ENCODE peak calls at places on chromosomes 6 and 20, in eight cellular contexts. C, D, L, B, Q, O, A and J are unnamed samples.

GRCh38 chr20:4064118-4064962 is 49.0 kb upstream of the RNF24 start:
- DNase-seq in C (peak), D (peak), L (no peak), B (peak), Q (peak), O (peak), A (no peak), J (peak)

GRCh38 chr20:37357481-37358365 is 11.8 kb downstream of the SRC start:
- DNase-seq in C (no peak), D (no peak), L (peak), B (no peak), Q (no peak), O (no peak), A (no peak), J (no peak)

GRCh38 chr20:10715035-10715434 is 41.2 kb upstream of the JAG1 start:
- DNase-seq in C (peak), D (no peak), L (no peak), B (peak), Q (peak), O (no peak), A (no peak), J (peak)

GRCh38 chr6:73675466-73676098 is 20.4 kb upstream of the CD109 start:
- DNase-seq in C (peak), D (peak), L (peak), B (peak), Q (peak), O (peak), A (peak), J (peak)

GRCh38 chr6:37049990-37050853 is 44.8 kb downstream of the FGD2 start:
- DNase-seq in C (no peak), D (peak), L (peak), B (no peak), Q (no peak), O (no peak), A (peak), J (no peak)

GRCh38 chr6:129292836-129293235 is 409.9 kb downstream of the LAMA2 start:
- DNase-seq in C (no peak), D (no peak), L (no peak), B (no peak), Q (no peak), O (no peak), A (no peak), J (no peak)

GRCh38 chr6:24899647-24900325 is 36.0 kb downstream of the RIPOR2 start:
- DNase-seq in C (no peak), D (no peak), L (no peak), B (no peak), Q (no peak), O (no peak), A (no peak), J (no peak)

GRCh38 chr20:34165246-34165645 is 53.2 kb upstream of the EIF2S2 start:
- DNase-seq in C (no peak), D (no peak), L (no peak), B (no peak), Q (no peak), O (no peak), A (no peak), J (no peak)

GRCh38 chr6:40036186-40036585 is 101.9 kb upstream of the MOCS1 start:
- DNase-seq in C (no peak), D (no peak), L (no peak), B (no peak), Q (no peak), O (no peak), A (no peak), J (no peak)

GRCh38 chr6:45965007-45965406 is 50.7 kb downstream of the CLIC5 start:
- DNase-seq in C (no peak), D (no peak), L (no peak), B (peak), Q (no peak), O (no peak), A (no peak), J (no peak)

GRCh38 chr20:46108435-46108841 is 9.7 kb upstream of the CD40 start:
- DNase-seq in C (no peak), D (no peak), L (peak), B (no peak), Q (no peak), O (no peak), A (no peak), J (no peak)

GRCh38 chr6:38220069-38220723 is 400.7 kb downstream of the ZFAND3 start:
- DNase-seq in C (no peak), D (no peak), L (no peak), B (peak), Q (no peak), O (no peak), A (no peak), J (no peak)

GRCh38 chr6:112912351-112913101 is 565.4 kb downstream of the RFPL4B start:
- DNase-seq in C (peak), D (no peak), L (no peak), B (no peak), Q (no peak), O (no peak), A (no peak), J (no peak)

GRCh38 chr20:36336838-36337478 is 30.8 kb downstream of the DLGAP4 start:
- DNase-seq in C (no peak), D (no peak), L (peak), B (no peak), Q (no peak), O (no peak), A (no peak), J (no peak)

GRCh38 chr6:28743271-28743789 is 180.5 kb downstream of the TRIM27 start:
- DNase-seq in C (no peak), D (no peak), L (no peak), B (peak), Q (no peak), O (no peak), A (no peak), J (no peak)

GRCh38 chr20:59688999-59689398 is 84.7 kb downstream of the PHACTR3 start:
- DNase-seq in C (no peak), D (no peak), L (no peak), B (no peak), Q (no peak), O (no peak), A (no peak), J (no peak)

GRCh38 chr6:75144396-75144795 is 61.5 kb downstream of the COL12A1 start:
- DNase-seq in C (no peak), D (no peak), L (no peak), B (no peak), Q (no peak), O (no peak), A (no peak), J (no peak)

GRCh38 chr6:149846321-149846720 is 17.8 kb downstream of the LRP11 start:
- DNase-seq in C (peak), D (no peak), L (no peak), B (peak), Q (peak), O (peak), A (no peak), J (peak)

GRCh38 chr6:152775441-152775840 is 24.8 kb downstream of the VIP start:
- DNase-seq in C (no peak), D (no peak), L (no peak), B (no peak), Q (no peak), O (no peak), A (no peak), J (no peak)

GRCh38 chr20:57892471-57892870 is 182.7 kb upstream of the PMEPA1 start:
- DNase-seq in C (no peak), D (no peak), L (no peak), B (no peak), Q (no peak), O (no peak), A (no peak), J (no peak)

GRCh38 chr6:169803291-169803811 is 51.9 kb downstream of the ERMARD start:
- DNase-seq in C (no peak), D (no peak), L (no peak), B (no peak), Q (no peak), O (no peak), A (no peak), J (no peak)

GRCh38 chr6:113833537-113833936 is 23.6 kb upstream of the MARCKS start:
- DNase-seq in C (peak), D (no peak), L (no peak), B (peak), Q (peak), O (no peak), A (no peak), J (peak)

GRCh38 chr6:37741757-37742400 is 44.2 kb upstream of the MDGA1 start:
- DNase-seq in C (no peak), D (no peak), L (no peak), B (no peak), Q (no peak), O (peak), A (no peak), J (no peak)

GRCh38 chr6:132713355-132714134 is at the start of gene VNN1:
- DNase-seq in C (no peak), D (no peak), L (peak), B (no peak), Q (peak), O (no peak), A (no peak), J (no peak)

GRCh38 chr6:46217671-46218131 is 46.9 kb upstream of the ENPP5 start:
- DNase-seq in C (peak), D (no peak), L (peak), B (no peak), Q (no peak), O (no peak), A (no peak), J (no peak)

GRCh38 chr20:32599783-32600340 is 14.7 kb upstream of the NOL4L start:
- DNase-seq in C (no peak), D (no peak), L (no peak), B (no peak), Q (peak), O (no peak), A (no peak), J (no peak)

GRCh38 chr6:139062921-139063320 is 34.4 kb downstream of the ABRACL start:
- DNase-seq in C (peak), D (no peak), L (no peak), B (no peak), Q (no peak), O (no peak), A (no peak), J (no peak)

GRCh38 chr6:145603424-145603833 is 131.9 kb downstream of the EPM2A start:
- DNase-seq in C (no peak), D (no peak), L (no peak), B (no peak), Q (no peak), O (no peak), A (no peak), J (no peak)

GRCh38 chr6:26322645-26323482 is 42.1 kb upstream of the BTN3A2 start:
- DNase-seq in C (peak), D (no peak), L (no peak), B (peak), Q (peak), O (peak), A (no peak), J (no peak)

GRCh38 chr6:84599991-84600390 is 164.4 kb downstream of the TBX18 start:
- DNase-seq in C (no peak), D (no peak), L (no peak), B (no peak), Q (no peak), O (no peak), A (no peak), J (no peak)

GRCh38 chr20:24768977-24769675 is 179.9 kb upstream of the CST7 start:
- DNase-seq in C (no peak), D (no peak), L (no peak), B (no peak), Q (no peak), O (no peak), A (peak), J (no peak)

GRCh38 chr20:46357030-46357514 is 48.8 kb upstream of the CDH22 start:
- DNase-seq in C (no peak), D (no peak), L (no peak), B (no peak), Q (no peak), O (no peak), A (no peak), J (no peak)

GRCh38 chr6:19354181-19354580 is 483.0 kb upstream of the ID4 start:
- DNase-seq in C (no peak), D (no peak), L (no peak), B (no peak), Q (no peak), O (no peak), A (no peak), J (no peak)

GRCh38 chr6:36659271-36659670 is 19.2 kb upstream of the CDKN1A start:
- DNase-seq in C (peak), D (no peak), L (no peak), B (peak), Q (peak), O (no peak), A (no peak), J (peak)

GRCh38 chr6:42751055-42751454 is 5.2 kb upstream of the TBCC start:
- DNase-seq in C (no peak), D (no peak), L (no peak), B (no peak), Q (no peak), O (no peak), A (no peak), J (no peak)

DNA sequence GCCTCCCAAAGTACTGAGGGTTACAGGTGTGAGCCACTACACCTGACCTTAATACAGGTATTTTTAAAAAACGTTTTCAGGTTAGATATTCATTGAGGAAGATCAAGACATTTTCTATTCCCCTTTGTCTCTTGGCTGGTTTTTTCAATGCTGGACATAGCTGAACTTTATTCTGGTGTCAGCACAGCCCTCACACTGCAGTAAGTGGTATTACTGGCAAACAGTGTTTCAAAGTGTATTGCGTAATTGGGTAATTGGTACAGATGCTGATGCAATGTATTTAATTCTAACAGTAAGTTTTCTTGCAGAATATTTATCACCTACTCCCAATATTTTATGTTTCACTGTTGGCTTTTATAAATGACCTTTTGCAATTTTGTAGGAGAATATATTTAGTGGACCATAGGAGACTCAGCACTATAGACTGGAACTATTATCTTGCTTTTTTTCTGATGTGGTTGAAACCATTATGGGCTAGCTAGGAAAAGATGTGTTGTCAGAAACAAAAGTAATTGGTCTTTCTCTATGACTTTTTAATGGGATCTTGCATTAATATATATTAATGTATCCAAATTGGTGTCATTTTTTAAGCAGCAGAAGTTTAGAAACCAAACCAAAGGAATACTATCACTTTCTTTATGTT is 287.6 kb upstream of the SOX4 start:
- DNase-seq in C (peak), D (no peak), L (no peak), B (peak), Q (peak), O (peak), A (no peak), J (peak)
- TF ChIP-seq CTCF in C (peak), D (no peak), L (no peak), B (no peak), Q (no peak), O (peak), A (no peak), J (no peak)

GRCh38 chr6:14265049-14266021 is 147.8 kb downstream of the CD83 start:
- DNase-seq in C (no peak), D (no peak), L (no peak), B (no peak), Q (no peak), O (no peak), A (no peak), J (no peak)
- TF ChIP-seq CTCF in C (no peak), D (no peak), L (no peak), B (no peak), Q (no peak), O (no peak), A (no peak), J (no peak)

DNA sequence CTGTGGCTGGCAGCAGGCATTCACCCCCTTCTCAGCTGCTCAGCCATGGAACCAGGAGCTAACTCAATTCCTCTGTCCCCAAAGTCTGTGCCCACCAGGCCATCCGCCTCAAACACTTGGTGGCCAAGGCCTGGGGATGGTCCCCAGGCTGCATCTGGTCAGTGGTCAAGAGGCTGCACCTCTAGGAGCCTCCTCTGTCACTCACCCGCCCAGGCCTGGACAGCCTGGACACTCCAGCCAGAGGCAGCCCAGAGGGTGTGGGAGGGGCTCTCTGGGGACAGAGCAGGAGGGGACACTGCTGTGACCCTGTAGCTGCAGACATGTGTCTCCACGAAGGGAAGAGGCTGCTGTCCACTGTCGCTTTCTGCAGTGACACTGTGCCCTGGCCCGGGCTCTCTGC is 416.6 kb upstream of the SULF2 start:
- DNase-seq in C (no peak), D (no peak), L (no peak), B (no peak), Q (no peak), O (no peak), A (no peak), J (no peak)
- TF ChIP-seq CTCF in C (no peak), D (no peak), L (no peak), B (no peak), Q (no peak), O (no peak), A (no peak), J (no peak)

GRCh38 chr6:34585512-34586045 is 29.4 kb upstream of the SPDEF start:
- DNase-seq in C (peak), D (no peak), L (no peak), B (no peak), Q (no peak), O (no peak), A (no peak), J (no peak)

GRCh38 chr6:34585108-34585507 is 29.0 kb upstream of the SPDEF start:
- DNase-seq in C (no peak), D (no peak), L (no peak), B (no peak), Q (no peak), O (no peak), A (no peak), J (no peak)

GRCh38 chr6:34583461-34583860 is 27.3 kb upstream of the SPDEF start:
- DNase-seq in C (no peak), D (no peak), L (no peak), B (no peak), Q (no peak), O (peak), A (no peak), J (no peak)

GRCh38 chr6:34583861-34584604 is 27.9 kb upstream of the SPDEF start:
- DNase-seq in C (no peak), D (no peak), L (no peak), B (no peak), Q (no peak), O (no peak), A (no peak), J (no peak)

GRCh38 chr6:34584694-34585093 is 28.6 kb upstream of the SPDEF start:
- DNase-seq in C (no peak), D (no peak), L (no peak), B (no peak), Q (no peak), O (no peak), A (no peak), J (no peak)
- TF ChIP-seq CTCF in C (no peak), D (no peak), L (no peak), B (no peak), Q (no peak), O (no peak), A (no peak), J (no peak)

DNA sequence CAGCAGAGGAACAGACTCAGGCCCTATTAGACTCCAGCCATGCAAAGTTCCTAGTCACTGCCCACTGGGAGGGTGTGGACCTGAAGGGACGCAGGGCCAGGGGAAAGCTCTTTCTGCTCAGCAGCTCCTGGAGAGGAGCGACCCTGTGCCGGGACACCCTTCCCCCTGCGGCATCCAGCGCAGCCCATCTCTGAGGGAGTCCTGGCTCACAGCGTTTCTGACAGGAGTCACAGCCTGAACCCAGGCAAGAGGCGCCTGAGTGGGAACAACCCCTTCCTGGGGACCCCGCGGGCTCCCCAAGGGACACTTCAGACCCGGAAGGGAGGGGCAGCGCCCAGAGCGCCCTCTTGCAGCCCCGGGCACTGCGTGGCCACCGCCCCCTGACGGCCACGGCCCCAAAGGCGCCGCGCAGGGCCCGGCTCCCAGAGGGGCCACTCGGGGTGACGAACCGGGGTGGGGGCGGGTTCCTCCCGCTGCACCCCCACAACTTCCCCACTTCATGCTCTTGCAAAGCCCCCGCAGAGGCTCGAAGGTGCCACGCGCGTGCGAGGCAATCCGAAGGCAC is 853 bp downstream of the UCKL1 start:
- DNase-seq in C (peak), D (no peak), L (peak), B (peak), Q (no peak), O (peak), A (no peak), J (no peak)
- TF ChIP-seq CTCF in C (peak), D (peak), L (peak), B (peak), Q (peak), O (peak), A (no peak), J (peak)

GRCh38 chr6:6547111-6547879 is 41.2 kb upstream of the LY86 start:
- DNase-seq in C (peak), D (peak), L (peak), B (peak), Q (peak), O (peak), A (peak), J (peak)
- TF ChIP-seq CTCF in C (peak), D (peak), L (peak), B (peak), Q (peak), O (peak), A (peak), J (peak)

GRCh38 chr20:23108871-23109270 is 22.7 kb upstream of the CD93 start:
- DNase-seq in C (no peak), D (no peak), L (no peak), B (no peak), Q (no peak), O (no peak), A (no peak), J (no peak)

GRCh38 chr20:23103284-23104018 is 17.3 kb upstream of the CD93 start:
- DNase-seq in C (peak), D (no peak), L (no peak), B (no peak), Q (no peak), O (no peak), A (no peak), J (no peak)

GRCh38 chr20:23101696-23102095 is 15.6 kb upstream of the CD93 start:
- DNase-seq in C (no peak), D (no peak), L (no peak), B (no peak), Q (no peak), O (no peak), A (no peak), J (no peak)

GRCh38 chr20:23105193-23105592 is 19.1 kb upstream of the CD93 start:
- DNase-seq in C (no peak), D (no peak), L (no peak), B (no peak), Q (no peak), O (no peak), A (no peak), J (no peak)

GRCh38 chr20:23106271-23106851 is 20.2 kb upstream of the CD93 start:
- DNase-seq in C (peak), D (no peak), L (no peak), B (peak), Q (no peak), O (no peak), A (no peak), J (no peak)
- TF ChIP-seq CTCF in C (peak), D (no peak), L (no peak), B (no peak), Q (no peak), O (no peak), A (no peak), J (no peak)

GRCh38 chr6:99613398-99613704 is 6.7 kb downstream of the PRDM13 start:
- DNase-seq in C (peak), D (peak), L (peak), B (no peak), Q (no peak), O (peak), A (no peak), J (peak)
- TF ChIP-seq CTCF in C (peak), D (peak), L (peak), B (no peak), Q (no peak), O (peak), A (peak), J (peak)